ENCODE peak calls at places on chromosomes 16 and 17, in four cellular contexts. Q is brain microvascular endothelial cell, M is NT2/D1, Z is AG10803. J is an unnamed sample.

GRCh38 chr17:55420067-55420775 is 1.4 kb downstream of the MMD start:
- DNase-seq in M (no peak), Z (no peak), Q (no peak), J (no peak)

GRCh38 chr16:83200005-83200779 is 573.4 kb downstream of the CDH13 start:
- DNase-seq in Q (no peak), M (no peak), Z (peak), J (no peak)

GRCh38 chr17:67608691-67609090 is 109.0 kb upstream of the NOL11 start:
- DNase-seq in Q (peak), Z (peak), M (no peak), J (no peak)

GRCh38 chr16:85563515-85564276 is 49.4 kb upstream of the GSE1 start:
- DNase-seq in M (no peak), Q (no peak), Z (peak), J (no peak)

GRCh38 chr17:65020284-65020683 is 36.3 kb downstream of the GNA13 start:
- DNase-seq in Q (no peak), Z (peak), M (no peak), J (no peak)

GRCh38 chr16:81445143-81445922 is 725 bp downstream of the CMIP start:
- DNase-seq in Z (peak), Q (no peak), M (no peak), J (no peak)

GRCh38 chr17:68539536-68540469 is 27.6 kb downstream of the PRKAR1A start:
- DNase-seq in Q (no peak), M (no peak), Z (peak), J (peak)

GRCh38 chr16:1011316-1012082 is 29.9 kb downstream of the SOX8 start:
- DNase-seq in Z (no peak), Q (no peak), M (no peak), J (no peak)

GRCh38 chr16:81686391-81687182 is 92.5 kb upstream of the PLCG2 start:
- DNase-seq in Q (no peak), Z (no peak), M (no peak), J (no peak)

GRCh38 chr17:35447494-35447893 is 1.1 kb downstream of the SLFN13 start:
- DNase-seq in M (no peak), Q (no peak), Z (no peak), J (no peak)
- H3K4me3 ChIP-seq in M (peak), Q (no peak), Z (no peak), J (no peak)

GRCh38 chr17:60659156-60659555 is 18.5 kb upstream of the BCAS3 start:
- DNase-seq in Z (no peak), M (no peak), Q (no peak), J (no peak)

GRCh38 chr17:60652484-60653247 is 25.0 kb upstream of the BCAS3 start:
- DNase-seq in M (no peak), Q (no peak), Z (no peak), J (no peak)

GRCh38 chr17:60656499-60656898 is 21.2 kb upstream of the BCAS3 start:
- DNase-seq in M (no peak), Q (no peak), Z (no peak), J (peak)

GRCh38 chr17:60647705-60648104 is 29.9 kb upstream of the BCAS3 start:
- DNase-seq in Q (no peak), M (no peak), Z (no peak), J (no peak)

GRCh38 chr17:60653569-60653968 is 24.1 kb upstream of the BCAS3 start:
- DNase-seq in M (no peak), Z (no peak), Q (no peak), J (no peak)
- H3K4me3 ChIP-seq in M (no peak), Z (no peak), Q (no peak), J (no peak)

GRCh38 chr16:87853411-87854052 is 15.8 kb downstream of the SLC7A5 start:
- DNase-seq in Q (peak), M (no peak), Z (peak), J (peak)

GRCh38 chr16:87855852-87856715 is 13.2 kb downstream of the SLC7A5 start:
- DNase-seq in Q (peak), M (no peak), Z (no peak), J (peak)

GRCh38 chr16:87856796-87857228 is 12.5 kb downstream of the SLC7A5 start:
- DNase-seq in Q (no peak), M (no peak), Z (no peak), J (no peak)

GRCh38 chr16:87854907-87855683 is 14.2 kb downstream of the SLC7A5 start:
- DNase-seq in Z (no peak), Q (no peak), M (no peak), J (no peak)

DNA sequence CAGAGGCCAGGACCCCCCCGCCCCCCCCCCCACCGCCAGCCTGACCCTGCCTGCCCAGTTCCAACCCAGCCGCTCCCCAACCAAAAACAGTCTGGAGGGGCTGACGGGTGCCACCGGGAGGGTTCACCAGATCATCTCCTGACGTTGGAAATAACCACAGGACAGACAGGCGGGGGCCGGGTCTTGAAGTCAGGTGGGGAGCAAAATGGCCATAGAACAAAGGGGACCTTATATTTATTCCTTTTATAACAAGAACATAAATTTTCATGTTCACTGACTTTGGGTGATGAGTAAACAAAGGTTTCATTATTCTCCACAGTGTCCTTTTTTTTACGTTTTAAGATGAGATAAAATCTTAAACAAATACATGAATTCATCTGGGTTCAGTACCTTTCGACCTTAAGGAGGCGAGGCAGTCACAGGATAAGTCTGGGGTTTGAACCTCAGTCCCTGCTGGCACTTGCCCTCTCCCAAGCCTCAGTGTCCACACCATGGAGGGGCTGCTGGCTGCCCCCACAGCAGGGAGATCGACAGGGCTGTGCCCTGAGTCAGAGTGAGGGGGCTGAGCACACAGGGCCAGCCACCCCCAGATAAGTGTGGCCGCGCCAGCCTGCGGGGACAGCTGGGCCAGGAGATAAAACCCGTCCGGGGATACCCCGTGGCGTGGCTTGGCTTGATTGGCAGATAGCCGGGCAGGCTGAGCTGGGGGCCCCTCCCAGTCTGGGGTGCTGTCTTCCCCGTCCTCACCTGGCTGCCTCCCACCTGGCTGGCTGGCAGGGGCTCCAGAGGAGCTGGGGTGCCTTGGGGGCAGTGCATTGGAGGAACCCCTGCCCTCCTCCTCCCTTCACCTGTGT is 15.0 kb downstream of the SLC7A5 start:
- DNase-seq in Q (no peak), M (no peak), Z (no peak), J (no peak)
- H3K4me3 ChIP-seq in Q (no peak), M (no peak), Z (no peak), J (no peak)

DNA sequence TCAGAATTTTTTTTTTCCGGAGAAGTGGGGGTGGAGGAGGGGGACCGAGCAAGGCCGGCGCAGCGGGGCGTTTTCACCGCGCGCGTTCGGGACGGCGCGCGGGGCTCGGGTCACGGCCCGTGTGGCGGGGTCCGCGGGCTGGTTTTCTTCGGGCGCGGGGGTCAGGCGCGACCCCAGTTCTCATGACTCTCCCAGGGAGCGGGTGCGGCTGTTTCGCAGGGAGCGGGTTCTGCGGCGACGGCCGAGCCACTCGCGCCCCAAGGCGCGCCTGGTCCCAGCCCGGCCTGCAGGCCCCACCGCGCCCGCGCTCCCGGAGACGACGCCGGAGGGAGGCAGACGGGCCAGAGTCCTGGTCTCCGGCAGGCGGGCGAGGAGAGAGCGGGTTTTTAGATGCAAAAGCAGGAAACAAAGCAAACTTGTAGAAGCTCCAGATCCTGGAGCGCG is 1.0 kb downstream of the BAHCC1 start:
- DNase-seq in Q (no peak), Z (peak), M (no peak), J (no peak)
- H3K4me3 ChIP-seq in Q (peak), Z (peak), M (peak), J (peak)

GRCh38 chr16:73020409-73020884 is 27.5 kb downstream of the ZFHX3 start:
- DNase-seq in Z (peak), M (no peak), Q (peak), J (peak)

GRCh38 chr16:73017321-73017720 is 30.6 kb downstream of the ZFHX3 start:
- DNase-seq in Z (no peak), M (no peak), Q (no peak), J (no peak)

GRCh38 chr16:73018796-73019455 is 29.0 kb downstream of the ZFHX3 start:
- DNase-seq in Q (no peak), Z (no peak), M (no peak), J (no peak)

GRCh38 chr16:73021866-73022495 is 25.9 kb downstream of the ZFHX3 start:
- DNase-seq in M (no peak), Z (no peak), Q (no peak), J (no peak)

DNA sequence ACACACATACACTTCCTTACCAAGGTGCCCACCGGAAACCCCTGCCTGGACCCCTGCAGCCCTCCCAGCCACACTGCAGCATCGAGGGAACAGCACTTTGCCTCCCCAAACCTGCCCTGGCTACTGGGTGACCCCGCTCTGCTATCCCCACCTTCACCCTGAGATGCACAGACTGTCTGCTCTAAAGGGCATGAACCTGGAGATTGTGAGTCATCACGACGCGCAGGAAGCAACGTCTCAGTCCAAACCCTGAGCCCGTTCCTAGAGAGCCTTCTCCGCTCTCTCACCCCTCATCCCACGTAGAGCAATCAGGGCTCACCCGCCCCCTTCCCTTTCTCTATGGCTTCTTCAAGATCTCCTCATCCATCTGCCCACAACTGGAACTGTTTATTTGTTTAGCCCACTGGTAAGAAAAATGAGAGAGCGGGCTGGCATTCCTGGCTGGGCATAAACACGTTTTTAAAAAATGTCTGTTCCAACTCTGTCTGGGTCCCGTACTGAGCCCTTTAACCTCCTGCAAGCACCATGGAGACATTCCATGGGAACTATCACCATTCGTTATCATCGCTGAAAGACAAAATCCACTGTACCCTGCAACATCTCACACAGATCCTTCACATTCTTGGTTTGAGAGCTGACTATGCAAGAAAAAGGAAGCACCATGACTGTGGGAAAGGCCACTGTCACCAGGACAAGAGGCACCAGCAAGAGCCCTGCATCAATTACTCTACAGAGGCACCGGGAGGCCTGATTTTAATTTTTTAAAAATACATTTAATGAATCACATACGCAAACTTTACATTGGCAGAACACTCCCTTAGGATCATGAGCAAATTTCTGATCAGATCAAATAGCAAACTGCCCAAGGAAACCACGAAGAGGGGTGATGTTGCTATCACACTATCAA is 28.2 kb downstream of the ZFHX3 start:
- DNase-seq in M (no peak), Q (peak), Z (peak), J (no peak)
- H3K4me3 ChIP-seq in M (no peak), Q (peak), Z (no peak), J (no peak)

DNA sequence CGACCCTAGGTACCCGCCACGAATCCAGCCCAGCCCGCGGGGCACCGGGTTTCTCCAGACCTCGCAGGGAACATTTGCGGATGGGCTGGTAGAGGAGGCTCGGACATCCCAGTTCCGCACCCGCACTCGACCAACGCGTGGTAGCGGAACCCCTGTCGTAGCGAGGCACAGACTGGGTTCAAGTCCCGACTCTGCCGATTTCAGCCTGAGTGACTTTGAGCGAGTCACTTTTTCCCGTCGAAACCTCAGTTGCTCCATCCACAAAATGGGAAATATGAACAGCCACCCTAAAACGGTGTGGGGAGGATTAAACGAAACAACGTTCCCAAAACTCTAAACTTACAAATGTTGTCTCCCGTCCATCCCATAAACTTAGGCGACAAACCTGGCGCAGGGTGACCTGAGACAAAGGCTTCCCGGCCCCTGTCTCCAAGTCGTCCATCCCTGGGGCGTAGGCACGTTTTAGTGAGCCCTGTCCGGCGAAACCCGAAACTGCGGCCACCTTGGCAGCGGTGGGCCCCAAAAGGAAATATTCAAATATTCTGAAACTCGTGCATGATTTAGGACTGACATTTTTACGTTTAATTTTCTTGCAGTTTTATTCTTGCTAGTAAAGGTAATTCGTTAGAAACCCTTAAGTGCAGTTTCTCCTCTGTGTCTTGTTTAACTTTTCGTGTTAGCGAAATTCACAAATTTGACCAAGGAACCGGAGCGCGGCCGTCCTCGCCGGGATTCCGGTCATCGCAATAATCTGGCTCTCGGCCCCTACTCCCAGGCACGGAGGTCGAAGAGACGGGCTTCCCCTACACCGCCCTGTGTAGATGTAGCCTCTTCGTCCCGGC is 2.0 kb upstream of the MLLT6 start:
- DNase-seq in Z (no peak), M (no peak), Q (no peak), J (no peak)
- H3K4me3 ChIP-seq in Z (peak), M (peak), Q (peak), J (peak)

GRCh38 chr17:29706045-29706431 is 83.3 kb upstream of the CORO6 start:
- DNase-seq in Q (no peak), Z (no peak), M (no peak), J (no peak)
- H3K4me3 ChIP-seq in Q (no peak), Z (no peak), M (no peak), J (no peak)

DNA sequence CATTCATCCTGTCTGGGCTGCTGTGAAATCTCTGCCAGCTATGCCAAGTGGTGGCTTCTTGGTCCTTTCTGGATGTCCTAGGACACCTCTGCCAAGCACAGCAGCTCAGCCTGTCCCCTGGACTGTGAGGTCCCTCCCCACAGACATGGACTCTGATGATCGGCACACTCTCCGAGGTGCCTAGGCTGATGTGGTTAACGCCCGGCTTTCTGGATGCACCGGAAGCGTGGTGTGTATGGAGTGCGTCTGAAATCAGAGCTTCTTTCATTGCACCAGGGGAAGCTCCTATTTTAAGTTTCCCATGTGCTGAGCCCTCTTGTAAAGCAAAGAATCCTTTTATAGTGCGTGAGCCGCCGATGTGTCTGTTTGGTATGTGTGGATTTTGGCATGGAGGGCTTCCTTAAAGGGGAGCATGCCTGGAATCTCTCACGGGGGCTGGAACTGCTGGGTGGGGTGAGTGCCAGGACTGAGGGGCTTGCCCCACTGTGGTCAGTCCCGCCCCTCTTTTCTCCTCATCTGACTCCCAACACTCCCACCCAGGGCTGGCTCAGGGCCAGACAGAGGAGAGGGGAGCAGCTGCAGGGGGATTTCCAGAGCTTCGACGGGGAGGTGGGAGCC is 6.9 kb upstream of the ARHGAP23 start:
- DNase-seq in M (no peak), Z (peak), Q (no peak), J (no peak)
- H3K4me3 ChIP-seq in M (no peak), Z (no peak), Q (no peak), J (no peak)

GRCh38 chr17:74465378-74466110 is 890 bp upstream of the CD300A start:
- DNase-seq in Q (no peak), Z (no peak), M (no peak), J (no peak)
- H3K4me3 ChIP-seq in Q (no peak), Z (no peak), M (no peak), J (no peak)

J was measured in LNCaP clone FGC.